ENCODE peak calls at places on chromosome 13, in nine cellular contexts. I, Y, J, O, N, H, M, L and B are unnamed samples.

GRCh38 chr13:80945328-80945727 is 604.4 kb upstream of the SPRY2 start:
- DNase-seq in N (no peak), Y (no peak), H (peak), M (no peak), L (no peak), I (no peak), O (no peak), J (no peak), B (no peak)

GRCh38 chr13:48491423-48492122 is 41.3 kb downstream of the RCBTB2 start:
- DNase-seq in M (no peak), O (no peak), J (no peak), H (no peak), Y (no peak), L (no peak), I (no peak), N (peak), B (no peak)

GRCh38 chr13:79621449-79621848 is 140.5 kb downstream of the NDFIP2 start:
- DNase-seq in Y (no peak), N (no peak), H (no peak), J (no peak), M (no peak), L (no peak), I (no peak), O (no peak), B (no peak)

GRCh38 chr13:29140277-29140676 is 320.1 kb downstream of the MTUS2 start:
- DNase-seq in M (no peak), N (no peak), H (no peak), L (peak), Y (no peak), O (no peak), J (no peak), I (no peak), B (no peak)

GRCh38 chr13:30908416-30908980 is 2.4 kb downstream of the MEDAG start:
- DNase-seq in J (no peak), M (no peak), H (no peak), O (no peak), L (no peak), N (peak), Y (no peak), I (peak), B (no peak)

GRCh38 chr13:97321616-97322321 is 99.6 kb downstream of the MBNL2 start:
- DNase-seq in I (no peak), J (peak), Y (no peak), M (no peak), N (no peak), L (no peak), O (no peak), H (no peak), B (no peak)

GRCh38 chr13:24304620-24305019 is 4.8 kb upstream of the C1QTNF9 start:
- DNase-seq in M (no peak), L (no peak), I (no peak), N (no peak), H (no peak), O (no peak), J (no peak), Y (no peak), B (no peak)

GRCh38 chr13:23450340-23451046 is 17.0 kb upstream of the SACS start:
- DNase-seq in H (no peak), L (no peak), J (peak), N (no peak), O (no peak), I (no peak), M (no peak), Y (no peak), B (no peak)

GRCh38 chr13:26502826-26503225 is 54.7 kb upstream of the WASF3 start:
- DNase-seq in Y (peak), M (peak), N (peak), H (no peak), O (peak), L (no peak), J (peak), I (no peak), B (no peak)

GRCh38 chr13:48586591-48587103 is 53.8 kb upstream of the RCBTB2 start:
- DNase-seq in M (no peak), H (no peak), L (no peak), I (no peak), N (peak), Y (no peak), J (peak), O (no peak), B (no peak)

GRCh38 chr13:41966671-41967070 is 5.8 kb upstream of the VWA8 start:
- DNase-seq in M (no peak), Y (no peak), I (no peak), N (no peak), O (no peak), H (no peak), L (no peak), J (no peak), B (no peak)

GRCh38 chr13:71254384-71254783 is 612.6 kb downstream of the DACH1 start:
- DNase-seq in J (no peak), I (no peak), N (no peak), H (no peak), Y (no peak), O (no peak), L (no peak), M (no peak), B (no peak)

GRCh38 chr13:98174321-98174720 is 2.7 kb downstream of the RNF113B start:
- DNase-seq in O (no peak), Y (no peak), H (no peak), N (peak), L (no peak), J (no peak), M (no peak), I (no peak), B (no peak)

GRCh38 chr13:110307697-110308376 is 753 bp downstream of the COL4A2 start:
- DNase-seq in I (peak), L (no peak), N (peak), M (no peak), J (no peak), O (no peak), Y (no peak), H (no peak), B (no peak)

GRCh38 chr13:85538957-85539356 is 260.3 kb downstream of the SLITRK6 start:
- DNase-seq in Y (no peak), O (no peak), N (no peak), I (no peak), M (no peak), H (no peak), L (no peak), J (no peak), B (no peak)

GRCh38 chr13:98327326-98328314 is 150.6 kb upstream of the RNF113B start:
- DNase-seq in I (no peak), M (no peak), Y (no peak), H (no peak), O (no peak), L (no peak), J (no peak), N (peak), B (no peak)

GRCh38 chr13:75685239-75685697 is 49.1 kb downstream of the LMO7 start:
- DNase-seq in O (peak), N (peak), J (no peak), M (no peak), I (no peak), Y (no peak), H (no peak), L (peak), B (no peak)

GRCh38 chr13:57666554-57666953 is 35.0 kb downstream of the PCDH17 start:
- DNase-seq in N (no peak), Y (no peak), M (no peak), J (no peak), I (no peak), H (no peak), L (no peak), O (no peak), B (no peak)